ENCODE peak calls at places on chromosomes 2 and 18, in seven cellular contexts. One of them, this sample, is unnamed.

GRCh38 chr2:70536517-70537060 is 17.0 kb downstream of the TGFA start:
- DNase-seq in Calu3: no peak
- DNase-seq in fibroblast of lung: no peak
- DNase-seq in brain microvascular endothelial cell: no peak
- DNase-seq in WTC11: no peak
- DNase-seq in cardiac muscle cell: no peak
- DNase-seq in IMR-90: no peak
- DNase-seq in this sample: no peak

GRCh38 chr2:97935719-97936161 is 60.0 kb downstream of the TMEM131 start:
- DNase-seq in Calu3: no peak
- DNase-seq in fibroblast of lung: peak; percentile 92
- DNase-seq in brain microvascular endothelial cell: peak; percentile 36
- DNase-seq in WTC11: no peak
- DNase-seq in cardiac muscle cell: peak; percentile 29
- DNase-seq in IMR-90: peak; percentile 72
- DNase-seq in this sample: no peak

GRCh38 chr2:46335404-46335965 is 38.3 kb downstream of the EPAS1 start:
- DNase-seq in Calu3: peak; percentile 15
- DNase-seq in fibroblast of lung: peak; percentile 88
- DNase-seq in brain microvascular endothelial cell: peak; percentile 81
- DNase-seq in WTC11: peak; percentile 33
- DNase-seq in cardiac muscle cell: peak; percentile 68
- DNase-seq in IMR-90: peak; percentile 88
- DNase-seq in this sample: no peak

GRCh38 chr2:222703866-222704265 is 32.4 kb downstream of the MOGAT1 start:
- DNase-seq in Calu3: no peak
- DNase-seq in fibroblast of lung: peak; percentile 80
- DNase-seq in brain microvascular endothelial cell: peak; percentile 41
- DNase-seq in WTC11: no peak
- DNase-seq in cardiac muscle cell: no peak
- DNase-seq in IMR-90: peak; percentile 82
- DNase-seq in this sample: no peak

GRCh38 chr2:189328451-189329249 is 112.6 kb upstream of the WDR75 start:
- DNase-seq in Calu3: no peak
- DNase-seq in fibroblast of lung: no peak
- DNase-seq in brain microvascular endothelial cell: peak; percentile 64
- DNase-seq in WTC11: no peak
- DNase-seq in cardiac muscle cell: no peak
- DNase-seq in IMR-90: peak; percentile 82
- DNase-seq in this sample: no peak

GRCh38 chr18:55324166-55324565 is 263.8 kb downstream of the TCF4 start:
- DNase-seq in Calu3: no peak
- DNase-seq in fibroblast of lung: no peak
- DNase-seq in brain microvascular endothelial cell: no peak
- DNase-seq in WTC11: no peak
- DNase-seq in cardiac muscle cell: no peak
- DNase-seq in IMR-90: no peak
- DNase-seq in this sample: no peak

GRCh38 chr2:127884436-127884835 is 1.3 kb downstream of the AMMECR1L start:
- DNase-seq in Calu3: no peak
- DNase-seq in fibroblast of lung: peak; percentile 76
- DNase-seq in brain microvascular endothelial cell: peak; percentile 61
- DNase-seq in WTC11: no peak
- DNase-seq in cardiac muscle cell: no peak
- DNase-seq in IMR-90: peak; percentile 89
- DNase-seq in this sample: no peak

GRCh38 chr2:11967946-11968465 is 221.6 kb downstream of the LPIN1 start:
- DNase-seq in Calu3: no peak
- DNase-seq in fibroblast of lung: peak; percentile 61
- DNase-seq in brain microvascular endothelial cell: peak; percentile 88
- DNase-seq in WTC11: no peak
- DNase-seq in cardiac muscle cell: peak; percentile 23
- DNase-seq in IMR-90: peak; percentile 22
- DNase-seq in this sample: no peak

GRCh38 chr2:171244970-171245782 is 84.5 kb upstream of the TLK1 start:
- DNase-seq in Calu3: peak; percentile 30
- DNase-seq in fibroblast of lung: peak; percentile 35
- DNase-seq in brain microvascular endothelial cell: peak; percentile 9
- DNase-seq in WTC11: no peak
- DNase-seq in cardiac muscle cell: no peak
- DNase-seq in IMR-90: peak; percentile 44
- DNase-seq in this sample: no peak

GRCh38 chr2:160408575-160409291 is 84.9 kb downstream of the RBMS1 start:
- DNase-seq in Calu3: no peak
- DNase-seq in fibroblast of lung: no peak
- DNase-seq in brain microvascular endothelial cell: no peak
- DNase-seq in WTC11: peak; percentile 35
- DNase-seq in cardiac muscle cell: no peak
- DNase-seq in IMR-90: no peak
- DNase-seq in this sample: no peak

GRCh38 chr2:139684286-139684860 is 904.2 kb upstream of the NXPH2 start:
- DNase-seq in Calu3: no peak
- DNase-seq in fibroblast of lung: no peak
- DNase-seq in brain microvascular endothelial cell: no peak
- DNase-seq in WTC11: no peak
- DNase-seq in cardiac muscle cell: no peak
- DNase-seq in IMR-90: no peak
- DNase-seq in this sample: no peak

GRCh38 chr2:63698825-63699548 is 110.2 kb downstream of the MDH1 start:
- DNase-seq in Calu3: peak; percentile 23
- DNase-seq in fibroblast of lung: peak; percentile 88
- DNase-seq in brain microvascular endothelial cell: peak; percentile 70
- DNase-seq in WTC11: peak; percentile 52
- DNase-seq in cardiac muscle cell: peak; percentile 57
- DNase-seq in IMR-90: peak; percentile 79
- DNase-seq in this sample: no peak

GRCh38 chr2:121816797-121817196 is 61.3 kb downstream of the TSN start:
- DNase-seq in Calu3: no peak
- DNase-seq in fibroblast of lung: no peak
- DNase-seq in brain microvascular endothelial cell: no peak
- DNase-seq in WTC11: no peak
- DNase-seq in cardiac muscle cell: no peak
- DNase-seq in IMR-90: no peak
- DNase-seq in this sample: no peak

GRCh38 chr2:134160793-134161504 is 92.9 kb upstream of the MGAT5 start:
- DNase-seq in Calu3: no peak
- DNase-seq in fibroblast of lung: peak; percentile 49
- DNase-seq in brain microvascular endothelial cell: no peak
- DNase-seq in WTC11: no peak
- DNase-seq in cardiac muscle cell: no peak
- DNase-seq in IMR-90: peak; percentile 40
- DNase-seq in this sample: no peak

GRCh38 chr2:121356058-121356640 is 71.1 kb upstream of the TFCP2L1 start:
- DNase-seq in Calu3: peak; percentile 63
- DNase-seq in fibroblast of lung: peak; percentile 80
- DNase-seq in brain microvascular endothelial cell: peak; percentile 77
- DNase-seq in WTC11: peak; percentile 59
- DNase-seq in cardiac muscle cell: peak; percentile 80
- DNase-seq in IMR-90: peak; percentile 69
- DNase-seq in this sample: peak; percentile 37

GRCh38 chr2:167471332-167471731 is 583.1 kb downstream of the XIRP2 start:
- DNase-seq in Calu3: no peak
- DNase-seq in fibroblast of lung: no peak
- DNase-seq in brain microvascular endothelial cell: no peak
- DNase-seq in WTC11: no peak
- DNase-seq in cardiac muscle cell: no peak
- DNase-seq in IMR-90: no peak
- DNase-seq in this sample: no peak

GRCh38 chr18:59870623-59871130 is 29.1 kb upstream of the PMAIP1 start:
- DNase-seq in Calu3: no peak
- DNase-seq in fibroblast of lung: no peak
- DNase-seq in brain microvascular endothelial cell: no peak
- DNase-seq in WTC11: no peak
- DNase-seq in cardiac muscle cell: no peak
- DNase-seq in IMR-90: peak; percentile 50
- DNase-seq in this sample: no peak

GRCh38 chr2:106868199-106868598 is 17.8 kb downstream of the ST6GAL2 start:
- DNase-seq in Calu3: no peak
- DNase-seq in fibroblast of lung: no peak
- DNase-seq in brain microvascular endothelial cell: no peak
- DNase-seq in WTC11: peak; percentile 25
- DNase-seq in cardiac muscle cell: peak; percentile 38
- DNase-seq in IMR-90: no peak
- DNase-seq in this sample: no peak

GRCh38 chr2:71458413-71459083 is 5.2 kb downstream of the DYSF start:
- DNase-seq in Calu3: no peak
- DNase-seq in fibroblast of lung: peak; percentile 16
- DNase-seq in brain microvascular endothelial cell: peak; percentile 58
- DNase-seq in WTC11: no peak
- DNase-seq in cardiac muscle cell: no peak
- DNase-seq in IMR-90: peak; percentile 58
- DNase-seq in this sample: no peak

GRCh38 chr2:70939847-70940580 is 4.3 kb downstream of the ATP6V1B1 start:
- DNase-seq in Calu3: no peak
- DNase-seq in fibroblast of lung: no peak
- DNase-seq in brain microvascular endothelial cell: no peak
- DNase-seq in WTC11: no peak
- DNase-seq in cardiac muscle cell: no peak
- DNase-seq in IMR-90: no peak
- DNase-seq in this sample: no peak

GRCh38 chr2:151030663-151031230 is 230.9 kb downstream of the RBM43 start:
- DNase-seq in Calu3: no peak
- DNase-seq in fibroblast of lung: no peak
- DNase-seq in brain microvascular endothelial cell: no peak
- DNase-seq in WTC11: peak; percentile 12
- DNase-seq in cardiac muscle cell: no peak
- DNase-seq in IMR-90: no peak
- DNase-seq in this sample: no peak
- TF ChIP-seq CTCF in Calu3: peak; percentile 14
- TF ChIP-seq CTCF in fibroblast of lung: no peak
- TF ChIP-seq CTCF in brain microvascular endothelial cell: peak; percentile 29
- TF ChIP-seq CTCF in WTC11: peak; percentile 43
- TF ChIP-seq CTCF in cardiac muscle cell: no peak
- TF ChIP-seq CTCF in IMR-90: no peak
- TF ChIP-seq CTCF in this sample: peak; percentile 37

GRCh38 chr18:2223394-2223793 is 347.9 kb downstream of the METTL4 start:
- DNase-seq in Calu3: no peak
- DNase-seq in fibroblast of lung: peak; percentile 0
- DNase-seq in brain microvascular endothelial cell: peak; percentile 17
- DNase-seq in WTC11: no peak
- DNase-seq in cardiac muscle cell: peak; percentile 36
- DNase-seq in IMR-90: no peak
- DNase-seq in this sample: no peak

GRCh38 chr18:2222270-2223185 is 348.8 kb downstream of the METTL4 start:
- DNase-seq in Calu3: peak; percentile 53
- DNase-seq in fibroblast of lung: no peak
- DNase-seq in brain microvascular endothelial cell: no peak
- DNase-seq in WTC11: no peak
- DNase-seq in cardiac muscle cell: peak; percentile 21
- DNase-seq in IMR-90: no peak
- DNase-seq in this sample: no peak

GRCh38 chr18:2218101-2218500 is 353.2 kb downstream of the METTL4 start:
- DNase-seq in Calu3: no peak
- DNase-seq in fibroblast of lung: no peak
- DNase-seq in brain microvascular endothelial cell: no peak
- DNase-seq in WTC11: no peak
- DNase-seq in cardiac muscle cell: no peak
- DNase-seq in IMR-90: no peak
- DNase-seq in this sample: no peak

DNA sequence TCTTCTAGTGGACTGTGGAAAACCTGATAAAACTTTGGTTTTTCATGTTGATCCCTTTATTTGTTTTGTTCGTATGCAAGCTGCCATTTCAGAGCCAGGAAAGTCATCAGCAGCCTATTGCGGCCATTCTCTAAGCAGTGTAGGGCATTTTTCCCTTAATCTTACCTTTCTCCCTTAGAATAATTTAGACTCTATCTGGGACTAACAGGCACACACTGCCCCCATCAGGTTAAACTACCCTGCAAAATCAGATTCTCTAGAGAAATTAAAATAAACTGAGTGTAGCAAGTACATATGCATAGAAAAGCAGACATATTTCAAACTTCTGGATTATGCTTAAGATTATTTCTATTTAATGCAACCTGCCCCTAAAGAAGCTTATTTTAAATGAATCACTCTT is 347.4 kb downstream of the METTL4 start:
- DNase-seq in Calu3: peak; percentile 52
- DNase-seq in fibroblast of lung: peak; percentile 22
- DNase-seq in brain microvascular endothelial cell: peak; percentile 28
- DNase-seq in WTC11: peak; percentile 15
- DNase-seq in cardiac muscle cell: peak; percentile 21
- DNase-seq in IMR-90: peak; percentile 6
- DNase-seq in this sample: no peak
- TF ChIP-seq CTCF in Calu3: peak; percentile 40
- TF ChIP-seq CTCF in fibroblast of lung: peak; percentile 63
- TF ChIP-seq CTCF in brain microvascular endothelial cell: peak; percentile 69
- TF ChIP-seq CTCF in WTC11: no peak
- TF ChIP-seq CTCF in cardiac muscle cell: peak; percentile 76
- TF ChIP-seq CTCF in IMR-90: peak; percentile 45
- TF ChIP-seq CTCF in this sample: peak; percentile 74

DNA sequence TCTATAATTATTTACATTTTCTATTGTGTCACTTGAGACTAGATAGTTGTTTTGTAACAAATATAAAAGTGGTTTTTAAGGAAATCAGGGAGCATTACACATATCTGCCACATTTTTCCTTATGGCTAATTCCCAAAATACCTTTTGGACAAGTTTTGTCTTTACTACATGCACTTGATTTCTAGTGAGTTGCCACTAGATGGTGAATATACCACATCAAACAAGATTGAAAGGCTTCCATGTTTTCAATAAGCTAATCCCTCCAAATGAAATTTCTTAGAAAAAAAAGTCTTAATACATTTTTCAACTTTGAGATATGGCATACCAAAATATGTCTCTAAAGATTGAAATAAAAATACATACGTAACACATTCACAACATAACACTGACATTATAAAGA is 9.1 kb upstream of the HIBCH start:
- DNase-seq in Calu3: no peak
- DNase-seq in fibroblast of lung: peak; percentile 48
- DNase-seq in brain microvascular endothelial cell: no peak
- DNase-seq in WTC11: no peak
- DNase-seq in cardiac muscle cell: no peak
- DNase-seq in IMR-90: peak; percentile 33
- DNase-seq in this sample: no peak
- TF ChIP-seq CTCF in Calu3: no peak
- TF ChIP-seq CTCF in fibroblast of lung: no peak
- TF ChIP-seq CTCF in brain microvascular endothelial cell: no peak
- TF ChIP-seq CTCF in WTC11: no peak
- TF ChIP-seq CTCF in cardiac muscle cell: peak; percentile 23
- TF ChIP-seq CTCF in IMR-90: peak; percentile 36
- TF ChIP-seq CTCF in this sample: no peak

DNA sequence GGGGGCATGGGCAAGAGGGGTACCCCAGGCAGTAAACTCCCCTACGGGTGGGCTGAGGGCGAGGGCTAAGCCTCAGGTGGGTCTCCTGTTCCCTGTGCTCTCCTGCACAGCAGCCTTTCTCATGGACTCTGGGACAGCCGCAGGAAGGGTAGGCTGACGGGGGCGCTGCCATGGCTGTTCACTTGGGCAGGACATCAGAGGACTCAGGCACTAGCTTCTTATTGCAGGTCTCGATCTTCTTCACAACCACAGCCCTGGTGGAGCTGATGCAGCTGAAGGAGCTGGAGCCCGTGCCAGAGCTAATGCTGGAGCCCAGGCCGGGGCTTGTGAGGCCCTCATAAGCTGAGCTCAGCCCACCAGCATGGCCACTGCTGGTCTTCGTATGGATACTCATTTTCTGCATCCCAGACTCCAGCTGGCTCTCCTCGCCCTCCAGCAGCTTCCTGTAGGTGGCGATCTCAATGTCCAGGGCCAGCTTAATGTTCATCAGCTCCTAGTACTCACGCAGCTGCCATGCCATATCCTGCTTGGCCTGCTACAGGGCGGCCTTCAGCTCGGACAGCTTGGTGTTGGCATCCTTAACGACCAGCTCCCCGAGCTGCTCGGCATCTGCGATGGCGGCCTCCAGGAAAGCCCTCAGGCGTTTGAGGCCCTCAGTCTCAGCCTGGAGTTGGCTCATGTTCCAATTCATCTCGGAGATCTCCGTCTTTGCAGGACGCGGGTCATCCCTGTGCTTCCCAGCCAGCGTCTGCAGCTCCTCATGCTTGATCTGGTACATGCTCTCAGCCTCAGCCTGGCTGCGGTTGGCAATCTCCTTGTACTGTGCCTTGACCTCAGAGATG is 359.8 kb upstream of the SETBP1 start:
- DNase-seq in Calu3: no peak
- DNase-seq in fibroblast of lung: no peak
- DNase-seq in brain microvascular endothelial cell: no peak
- DNase-seq in WTC11: peak; percentile 45
- DNase-seq in cardiac muscle cell: no peak
- DNase-seq in IMR-90: no peak
- DNase-seq in this sample: no peak
- TF ChIP-seq CTCF in Calu3: no peak
- TF ChIP-seq CTCF in fibroblast of lung: no peak
- TF ChIP-seq CTCF in brain microvascular endothelial cell: peak; percentile 12
- TF ChIP-seq CTCF in WTC11: no peak
- TF ChIP-seq CTCF in cardiac muscle cell: no peak
- TF ChIP-seq CTCF in IMR-90: no peak
- TF ChIP-seq CTCF in this sample: no peak